ENCODE peak calls at places on chromosomes 12 and 14, in six cellular contexts. One of them, this sample, is unnamed.

GRCh38 chr12:112283541-112283940 is 98.7 kb downstream of the HECTD4 start:
- DNase-seq in Calu3: no peak
- DNase-seq in upper lobe of right lung: no peak
- DNase-seq in lung microvascular endothelial cell: no peak
- DNase-seq in GM20000: no peak
- DNase-seq in astrocyte of the spinal cord: no peak
- DNase-seq in this sample: no peak

GRCh38 chr12:990308-990648 is 745 bp upstream of the ERC1 start:
- DNase-seq in upper lobe of right lung: peak
- DNase-seq in lung microvascular endothelial cell: peak
- DNase-seq in Calu3: peak
- DNase-seq in astrocyte of the spinal cord: no peak
- DNase-seq in GM20000: peak
- DNase-seq in this sample: no peak

GRCh38 chr12:125149160-125150108 is 84.2 kb downstream of the AACS start:
- DNase-seq in GM20000: peak
- DNase-seq in astrocyte of the spinal cord: no peak
- DNase-seq in Calu3: no peak
- DNase-seq in upper lobe of right lung: no peak
- DNase-seq in lung microvascular endothelial cell: no peak
- DNase-seq in this sample: peak

GRCh38 chr12:5768880-5769199 is 176.2 kb downstream of the ANO2 start:
- DNase-seq in Calu3: no peak
- DNase-seq in lung microvascular endothelial cell: no peak
- DNase-seq in upper lobe of right lung: no peak
- DNase-seq in astrocyte of the spinal cord: no peak
- DNase-seq in GM20000: no peak
- DNase-seq in this sample: no peak

GRCh38 chr12:69099201-69099837 is 140.1 kb upstream of the CPSF6 start:
- DNase-seq in astrocyte of the spinal cord: peak
- DNase-seq in lung microvascular endothelial cell: no peak
- DNase-seq in upper lobe of right lung: no peak
- DNase-seq in Calu3: no peak
- DNase-seq in GM20000: no peak
- DNase-seq in this sample: no peak

GRCh38 chr14:77861201-77861600 is 61.3 kb downstream of the ADCK1 start:
- DNase-seq in GM20000: no peak
- DNase-seq in astrocyte of the spinal cord: no peak
- DNase-seq in Calu3: no peak
- DNase-seq in lung microvascular endothelial cell: no peak
- DNase-seq in upper lobe of right lung: no peak
- DNase-seq in this sample: no peak

GRCh38 chr12:4054643-4055042 is 181.4 kb upstream of the PARP11 start:
- DNase-seq in lung microvascular endothelial cell: no peak
- DNase-seq in GM20000: no peak
- DNase-seq in Calu3: no peak
- DNase-seq in upper lobe of right lung: no peak
- DNase-seq in astrocyte of the spinal cord: no peak
- DNase-seq in this sample: no peak

GRCh38 chr12:130335517-130336392 is 1.9 kb upstream of the PIWIL1 start:
- DNase-seq in GM20000: peak
- DNase-seq in lung microvascular endothelial cell: peak
- DNase-seq in Calu3: peak
- DNase-seq in upper lobe of right lung: no peak
- DNase-seq in astrocyte of the spinal cord: peak
- DNase-seq in this sample: no peak

GRCh38 chr12:120332523-120332922 is 4.9 kb upstream of the PLA2G1B start:
- DNase-seq in upper lobe of right lung: no peak
- DNase-seq in Calu3: no peak
- DNase-seq in lung microvascular endothelial cell: no peak
- DNase-seq in GM20000: no peak
- DNase-seq in astrocyte of the spinal cord: no peak
- DNase-seq in this sample: no peak

GRCh38 chr12:124607681-124608425 is 40.4 kb upstream of the NCOR2 start:
- DNase-seq in GM20000: no peak
- DNase-seq in lung microvascular endothelial cell: no peak
- DNase-seq in Calu3: no peak
- DNase-seq in astrocyte of the spinal cord: no peak
- DNase-seq in upper lobe of right lung: no peak
- DNase-seq in this sample: no peak

GRCh38 chr12:112001555-112001954 is 11.4 kb downstream of the TMEM116 start:
- DNase-seq in lung microvascular endothelial cell: no peak
- DNase-seq in upper lobe of right lung: no peak
- DNase-seq in GM20000: no peak
- DNase-seq in Calu3: no peak
- DNase-seq in astrocyte of the spinal cord: no peak
- DNase-seq in this sample: no peak

GRCh38 chr12:128796439-128797118 is 27.2 kb downstream of the SLC15A4 start:
- DNase-seq in lung microvascular endothelial cell: no peak
- DNase-seq in upper lobe of right lung: peak
- DNase-seq in astrocyte of the spinal cord: no peak
- DNase-seq in GM20000: peak
- DNase-seq in Calu3: no peak
- DNase-seq in this sample: no peak

GRCh38 chr12:49678711-49679110 is 28.5 kb downstream of the FMNL3 start:
- DNase-seq in lung microvascular endothelial cell: no peak
- DNase-seq in Calu3: no peak
- DNase-seq in astrocyte of the spinal cord: no peak
- DNase-seq in GM20000: no peak
- DNase-seq in upper lobe of right lung: no peak
- DNase-seq in this sample: no peak

GRCh38 chr12:110765144-110765543 is 22.5 kb upstream of the PPP1CC start:
- DNase-seq in GM20000: no peak
- DNase-seq in upper lobe of right lung: no peak
- DNase-seq in lung microvascular endothelial cell: no peak
- DNase-seq in astrocyte of the spinal cord: no peak
- DNase-seq in Calu3: no peak
- DNase-seq in this sample: no peak

GRCh38 chr12:58387199-58387598 is 445.8 kb downstream of the ATP23 start:
- DNase-seq in GM20000: no peak
- DNase-seq in astrocyte of the spinal cord: peak
- DNase-seq in upper lobe of right lung: no peak
- DNase-seq in lung microvascular endothelial cell: peak
- DNase-seq in Calu3: peak
- DNase-seq in this sample: no peak

GRCh38 chr14:59394268-59394667 is 70.9 kb downstream of the GPR135 start:
- DNase-seq in lung microvascular endothelial cell: no peak
- DNase-seq in upper lobe of right lung: no peak
- DNase-seq in Calu3: no peak
- DNase-seq in astrocyte of the spinal cord: no peak
- DNase-seq in GM20000: no peak
- DNase-seq in this sample: no peak

GRCh38 chr14:100898935-100899840 is 4.3 kb downstream of the RTL1 start:
- DNase-seq in upper lobe of right lung: peak
- DNase-seq in astrocyte of the spinal cord: no peak
- DNase-seq in GM20000: no peak
- DNase-seq in Calu3: no peak
- DNase-seq in lung microvascular endothelial cell: peak
- DNase-seq in this sample: no peak